ENCODE peak calls at places on chromosome 5, in eight cellular contexts. One of them, this sample, is unnamed.

GRCh38 chr5:4700082-4700481 is 440.0 kb upstream of the ADAMTS16 start:
- DNase-seq in AG10803: peak
- DNase-seq in tibial artery: no peak
- DNase-seq in heart right ventricle: peak
- DNase-seq in HTR-8/SVneo: no peak
- DNase-seq in fibroblast of the aortic adventitia: peak
- DNase-seq in AG08396: no peak
- DNase-seq in NCI-H1930: peak
- DNase-seq in this sample: peak

GRCh38 chr5:89064054-89064453 is 181.1 kb upstream of the MEF2C start:
- DNase-seq in AG10803: no peak
- DNase-seq in tibial artery: no peak
- DNase-seq in heart right ventricle: no peak
- DNase-seq in HTR-8/SVneo: no peak
- DNase-seq in fibroblast of the aortic adventitia: no peak
- DNase-seq in AG08396: no peak
- DNase-seq in NCI-H1930: no peak
- DNase-seq in this sample: peak

GRCh38 chr5:53327811-53328331 is 152.6 kb upstream of the FST start:
- DNase-seq in AG10803: no peak
- DNase-seq in tibial artery: no peak
- DNase-seq in heart right ventricle: no peak
- DNase-seq in HTR-8/SVneo: no peak
- DNase-seq in fibroblast of the aortic adventitia: no peak
- DNase-seq in AG08396: no peak
- DNase-seq in NCI-H1930: no peak
- DNase-seq in this sample: no peak

GRCh38 chr5:100551183-100551582 is 16.0 kb downstream of the FAM174A start:
- DNase-seq in AG10803: no peak
- DNase-seq in tibial artery: no peak
- DNase-seq in heart right ventricle: no peak
- DNase-seq in HTR-8/SVneo: no peak
- DNase-seq in fibroblast of the aortic adventitia: no peak
- DNase-seq in AG08396: no peak
- DNase-seq in NCI-H1930: no peak
- DNase-seq in this sample: no peak

GRCh38 chr5:171770153-171770552 is 15.5 kb upstream of the SMIM23 start:
- DNase-seq in AG10803: no peak
- DNase-seq in tibial artery: no peak
- DNase-seq in heart right ventricle: no peak
- DNase-seq in HTR-8/SVneo: no peak
- DNase-seq in fibroblast of the aortic adventitia: no peak
- DNase-seq in AG08396: no peak
- DNase-seq in NCI-H1930: no peak
- DNase-seq in this sample: no peak

GRCh38 chr5:155983954-155984353 is 343.0 kb upstream of the SGCD start:
- DNase-seq in AG10803: peak
- DNase-seq in tibial artery: no peak
- DNase-seq in heart right ventricle: no peak
- DNase-seq in HTR-8/SVneo: no peak
- DNase-seq in fibroblast of the aortic adventitia: no peak
- DNase-seq in AG08396: peak
- DNase-seq in NCI-H1930: no peak
- DNase-seq in this sample: no peak

GRCh38 chr5:132775439-132776076 is 1.5 kb downstream of the SEPTIN8 start:
- DNase-seq in AG10803: no peak
- DNase-seq in tibial artery: peak
- DNase-seq in heart right ventricle: no peak
- DNase-seq in HTR-8/SVneo: no peak
- DNase-seq in fibroblast of the aortic adventitia: peak
- DNase-seq in AG08396: no peak
- DNase-seq in NCI-H1930: no peak
- DNase-seq in this sample: no peak

GRCh38 chr5:52672459-52672858 is 115.3 kb upstream of the ITGA1 start:
- DNase-seq in AG10803: no peak
- DNase-seq in tibial artery: no peak
- DNase-seq in heart right ventricle: no peak
- DNase-seq in HTR-8/SVneo: no peak
- DNase-seq in fibroblast of the aortic adventitia: no peak
- DNase-seq in AG08396: no peak
- DNase-seq in NCI-H1930: no peak
- DNase-seq in this sample: no peak

GRCh38 chr5:126780165-126780827 is 3.4 kb downstream of the LMNB1 start:
- DNase-seq in AG10803: peak
- DNase-seq in tibial artery: no peak
- DNase-seq in heart right ventricle: peak
- DNase-seq in HTR-8/SVneo: peak
- DNase-seq in fibroblast of the aortic adventitia: peak
- DNase-seq in AG08396: peak
- DNase-seq in NCI-H1930: no peak
- DNase-seq in this sample: peak